ENCODE peak calls at places on chromosomes 6 and 20, in seven cellular contexts. J, B, U, V, Q, X and L are unnamed samples.

GRCh38 chr6:19394687-19395086 is 442.5 kb upstream of the ID4 start:
- DNase-seq in U (no peak), Q (no peak), J (no peak), B (no peak), V (no peak), X (no peak), L (no peak)

GRCh38 chr20:20549267-20549612 is 163.2 kb downstream of the RALGAPA2 start:
- DNase-seq in X (no peak), J (no peak), U (no peak), V (peak; percentile 19), Q (no peak), B (no peak), L (no peak)

GRCh38 chr6:108565893-108566292 is 5.2 kb downstream of the FOXO3 start:
- DNase-seq in U (no peak), J (peak; percentile 94), X (no peak), V (peak; percentile 97), Q (peak; percentile 67), B (no peak), L (no peak)

GRCh38 chr6:132194529-132194928 is 206.7 kb downstream of the MOXD1 start:
- DNase-seq in V (no peak), U (no peak), B (no peak), X (no peak), J (no peak), Q (no peak), L (no peak)

GRCh38 chr6:141153563-141153962 is 979.2 kb upstream of the GJE1 start:
- DNase-seq in J (no peak), B (peak; percentile 41), U (no peak), V (no peak), X (no peak), Q (no peak), L (no peak)

GRCh38 chr6:25333471-25333870 is 54.3 kb downstream of the CARMIL1 start:
- DNase-seq in X (no peak), Q (no peak), B (no peak), V (no peak), U (no peak), J (no peak), L (no peak)

GRCh38 chr6:52507557-52508260 is 69.2 kb downstream of the TRAM2 start:
- DNase-seq in J (peak; percentile 89), X (no peak), U (no peak), Q (peak; percentile 69), B (no peak), V (peak; percentile 87), L (no peak)

GRCh38 chr6:74048387-74048786 is 352.4 kb downstream of the CD109 start:
- DNase-seq in Q (no peak), J (no peak), X (no peak), B (no peak), V (no peak), U (no peak), L (no peak)

GRCh38 chr20:36465109-36466080 is 75.9 kb upstream of the MYL9 start:
- DNase-seq in U (no peak), X (no peak), Q (peak; percentile 57), J (peak; percentile 85), B (peak; percentile 95), V (peak; percentile 88), L (no peak)

GRCh38 chr20:33279261-33279910 is 3.6 kb upstream of the BPIFB1 start:
- DNase-seq in J (no peak), V (no peak), U (no peak), X (no peak), Q (no peak), B (no peak), L (no peak)

GRCh38 chr6:14353263-14353662 is 235.7 kb downstream of the CD83 start:
- DNase-seq in X (no peak), V (no peak), U (no peak), B (no peak), Q (no peak), J (no peak), L (no peak)

GRCh38 chr6:165060636-165061190 is 248.7 kb downstream of the C6orf118 start:
- DNase-seq in X (no peak), U (no peak), B (no peak), V (peak; percentile 12), Q (no peak), J (peak; percentile 57), L (no peak)

GRCh38 chr6:12007915-12008286 is 4.2 kb upstream of the HIVEP1 start:
- DNase-seq in U (no peak), Q (no peak), J (no peak), B (no peak), V (no peak), X (no peak), L (no peak)

GRCh38 chr20:34710861-34711574 is 6.9 kb downstream of the TP53INP2 start:
- DNase-seq in V (no peak), Q (no peak), X (no peak), B (no peak), J (no peak), U (no peak), L (no peak)

GRCh38 chr6:28638915-28639314 is 113.2 kb downstream of the GPX5 start:
- DNase-seq in X (no peak), B (no peak), J (no peak), U (no peak), V (no peak), Q (no peak), L (no peak)

GRCh38 chr6:28634406-28634757 is 108.7 kb downstream of the GPX5 start:
- DNase-seq in Q (no peak), X (no peak), J (no peak), U (no peak), V (no peak), B (no peak), L (no peak)

GRCh38 chr6:28634758-28635546 is 109.3 kb downstream of the GPX5 start:
- DNase-seq in V (peak; percentile 25), U (no peak), X (no peak), J (no peak), B (peak; percentile 89), Q (no peak), L (no peak)

GRCh38 chr6:28633445-28634215 is 107.9 kb downstream of the GPX5 start:
- DNase-seq in B (peak; percentile 66), U (no peak), V (no peak), Q (no peak), J (no peak), X (no peak), L (no peak)

GRCh38 chr6:28635547-28636158 is 110.0 kb downstream of the GPX5 start:
- DNase-seq in J (no peak), U (no peak), B (no peak), Q (no peak), V (no peak), X (no peak), L (no peak)
- H3K4me3 ChIP-seq in J (peak overlapping the region; percentile 46), U (no peak overlapping the region), B (peak overlapping the region; percentile 57), Q (peak overlapping the region; percentile 48), V (peak overlapping the region; percentile 38), X (no peak overlapping the region), L (peak overlapping the region; percentile 41)

DNA sequence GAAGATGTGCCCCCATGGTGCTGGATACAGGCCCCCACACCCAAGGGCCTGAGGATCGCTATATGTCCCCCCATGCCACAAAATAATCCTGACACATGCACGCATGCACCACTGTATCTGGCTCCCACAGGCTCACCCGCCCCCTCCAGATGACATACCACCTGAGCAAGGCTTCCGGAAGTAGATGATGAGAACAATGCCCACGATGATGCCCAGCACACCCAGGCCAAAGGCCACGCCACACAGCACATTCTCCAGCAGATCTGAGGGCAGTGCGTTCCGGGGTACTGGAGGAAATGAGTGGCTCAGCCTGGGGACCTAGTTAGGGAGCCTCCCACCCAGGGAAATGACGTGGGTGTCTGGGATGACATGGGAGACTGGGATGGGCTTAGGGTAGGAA is 3.8 kb downstream of the HLA-DMA start:
- DNase-seq in B (no peak), J (no peak), X (no peak), U (no peak), V (no peak), Q (no peak), L (no peak)
- H3K4me3 ChIP-seq in B (no peak overlapping the region), J (no peak overlapping the region), X (no peak overlapping the region), U (no peak overlapping the region), V (no peak overlapping the region), Q (no peak overlapping the region), L (no peak overlapping the region)

DNA sequence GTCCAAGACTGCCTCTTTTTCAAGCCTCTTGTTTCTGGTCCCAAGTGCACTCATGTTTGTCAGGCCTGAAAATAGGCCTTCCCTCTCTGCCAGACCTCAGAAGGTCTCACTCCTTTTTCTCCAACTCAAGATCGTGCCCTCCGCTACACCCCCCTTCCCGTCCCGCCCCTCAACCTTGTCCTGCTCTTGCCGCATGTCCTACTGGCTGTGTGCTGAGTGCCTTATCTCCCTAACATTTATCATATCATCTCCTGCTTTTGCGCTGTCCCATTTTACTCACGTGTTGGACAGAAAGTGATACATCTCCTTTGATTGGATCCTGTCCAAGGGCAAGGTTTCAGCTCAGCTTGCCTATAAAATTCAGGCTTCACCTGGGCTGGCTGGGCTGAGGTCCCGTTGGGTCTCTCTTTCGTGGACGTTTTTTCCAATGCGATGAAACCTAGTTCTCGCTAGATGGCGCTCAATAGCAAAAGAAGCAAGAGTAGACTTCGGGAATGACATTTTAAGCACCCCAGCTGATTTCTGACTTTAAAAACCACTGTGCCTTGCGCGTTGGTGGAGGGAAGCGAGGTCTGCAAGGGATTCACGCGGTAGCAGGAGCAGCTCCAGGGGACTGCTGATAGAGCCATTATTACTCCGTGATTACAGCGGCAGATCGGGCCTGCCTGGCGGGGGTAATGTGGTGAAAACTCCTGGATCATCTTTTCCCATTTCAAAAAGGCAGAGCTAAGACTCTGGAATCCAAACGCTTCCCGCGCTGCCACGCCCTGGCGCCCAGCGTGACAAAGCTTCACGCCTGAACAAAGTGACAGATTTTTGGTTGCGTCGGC is 137.6 kb downstream of the IMPG1 start:
- DNase-seq in X (no peak), B (peak; percentile 95), J (peak; percentile 78), U (no peak), V (peak; percentile 85), Q (peak; percentile 44), L (peak; percentile 41)
- H3K4me3 ChIP-seq in X (no peak overlapping the region), B (no peak overlapping the region), J (peak overlapping the region; percentile 59), U (no peak overlapping the region), V (peak overlapping the region; percentile 47), Q (peak overlapping the region; percentile 49), L (peak overlapping the region; percentile 22)

GRCh38 chr6:57221936-57222683 is at the start of gene RAB23:
- DNase-seq in B (peak; percentile 93), Q (peak; percentile 41), V (peak; percentile 85), J (peak; percentile 78), U (peak; percentile 88), X (peak; percentile 94), L (no peak)

GRCh38 chr6:57217270-57217669 is 4.8 kb downstream of the RAB23 start:
- DNase-seq in J (no peak), X (no peak), U (no peak), B (no peak), V (no peak), Q (no peak), L (no peak)

GRCh38 chr6:57222684-57223077 is 574 bp upstream of the RAB23 start:
- DNase-seq in B (peak; percentile 31), X (no peak), J (no peak), U (no peak), Q (no peak), V (no peak), L (no peak)

GRCh38 chr6:57221191-57221935 is 744 bp downstream of the RAB23 start:
- DNase-seq in J (peak; percentile 68), Q (peak; percentile 33), B (peak; percentile 93), X (peak; percentile 89), U (peak; percentile 86), V (peak; percentile 80), L (no peak)

GRCh38 chr6:57220083-57220703 is 1.9 kb downstream of the RAB23 start:
- DNase-seq in X (no peak), B (no peak), U (no peak), Q (no peak), J (no peak), V (peak; percentile 18), L (no peak)
- H3K4me3 ChIP-seq in X (no peak overlapping the region), B (no peak overlapping the region), U (no peak overlapping the region), Q (peak overlapping the region; percentile 6), J (peak overlapping the region; percentile 76), V (no peak overlapping the region), L (no peak overlapping the region)

GRCh38 chr6:158852312-158853071 is 33.3 kb upstream of the EZR start:
- DNase-seq in X (no peak), B (no peak), J (no peak), U (no peak), V (no peak), Q (no peak), L (no peak)
- H3K4me3 ChIP-seq in X (no peak overlapping the region), B (no peak overlapping the region), J (no peak overlapping the region), U (no peak overlapping the region), V (no peak overlapping the region), Q (no peak overlapping the region), L (no peak overlapping the region)